ENCODE peak calls at places on chromosome 20, in nine cellular contexts. U is astrocyte of the cerebellum; Q is DND-41; R is astrocyte of the spinal cord; X is CD8-positive, alpha-beta T cell; V is heart right ventricle; Z is cardiac fibroblast; E is A673; D is neural progenitor cell. B is an unnamed sample.
A peak's percentile ranks its signal among the peaks of the same experiment; 100 is the strongest.

GRCh38 chr20:37279820-37280219 is 9.6 kb upstream of the MANBAL start:
- DNase-seq in U (no peak), Q (no peak), R (no peak), X (no peak), V (no peak), Z (no peak), E (no peak), D (no peak), B (no peak)

GRCh38 chr20:40578961-40579360 is 110.1 kb downstream of the MAFB start:
- DNase-seq in U (no peak), Q (no peak), R (no peak), X (no peak), V (no peak), Z (no peak), E (no peak), D (no peak), B (no peak)

GRCh38 chr20:41232971-41233926 is 84.3 kb downstream of the ZHX3 start:
- DNase-seq in U (peak; percentile 55), Q (no peak), R (peak; percentile 86), X (no peak), V (no peak), Z (peak; percentile 95), E (no peak), D (no peak), B (no peak)

GRCh38 chr20:828987-829386 is 4.5 kb upstream of the FAM110A start:
- DNase-seq in U (no peak), Q (no peak), R (no peak), X (peak; percentile 38), V (no peak), Z (no peak), E (no peak), D (no peak), B (no peak)

GRCh38 chr20:17859616-17860232 is 108.9 kb downstream of the SNX5 start:
- DNase-seq in U (no peak), Q (no peak), R (no peak), X (peak; percentile 59), V (peak; percentile 56), Z (no peak), E (no peak), D (no peak), B (no peak)

GRCh38 chr20:15831201-15831600 is 742.0 kb downstream of the KIF16B start:
- DNase-seq in U (no peak), Q (no peak), R (no peak), X (no peak), V (no peak), Z (no peak), E (no peak), D (no peak), B (no peak)

GRCh38 chr20:5848711-5849505 is 98.7 kb downstream of the SHLD1 start:
- DNase-seq in U (peak; percentile 65), Q (no peak), R (peak; percentile 70), X (no peak), V (no peak), Z (peak; percentile 64), E (no peak), D (no peak), B (no peak)

GRCh38 chr20:46293084-46293483 is 15.2 kb downstream of the CDH22 start:
- DNase-seq in U (peak; percentile 31), Q (peak; percentile 46), R (peak; percentile 38), X (no peak), V (no peak), Z (peak; percentile 63), E (peak; percentile 42), D (peak; percentile 92), B (no peak)

GRCh38 chr20:40195742-40196141 is 493.3 kb downstream of the MAFB start:
- DNase-seq in U (no peak), Q (no peak), R (no peak), X (no peak), V (no peak), Z (no peak), E (no peak), D (no peak), B (no peak)

GRCh38 chr20:35144694-35145093 is 2.4 kb downstream of the EDEM2 start:
- DNase-seq in U (no peak), Q (no peak), R (no peak), X (no peak), V (no peak), Z (no peak), E (no peak), D (no peak), B (no peak)

GRCh38 chr20:63517376-63518309 is 2.9 kb upstream of the PPDPF start:
- DNase-seq in U (no peak), Q (no peak), R (no peak), X (no peak), V (no peak), Z (no peak), E (no peak), D (peak; percentile 1), B (no peak)
- TF ChIP-seq CTCF in U (no peak), Q (no peak), R (no peak), X (no peak), V (no peak), Z (no peak), E (no peak), D (no peak), B (no peak)

DNA sequence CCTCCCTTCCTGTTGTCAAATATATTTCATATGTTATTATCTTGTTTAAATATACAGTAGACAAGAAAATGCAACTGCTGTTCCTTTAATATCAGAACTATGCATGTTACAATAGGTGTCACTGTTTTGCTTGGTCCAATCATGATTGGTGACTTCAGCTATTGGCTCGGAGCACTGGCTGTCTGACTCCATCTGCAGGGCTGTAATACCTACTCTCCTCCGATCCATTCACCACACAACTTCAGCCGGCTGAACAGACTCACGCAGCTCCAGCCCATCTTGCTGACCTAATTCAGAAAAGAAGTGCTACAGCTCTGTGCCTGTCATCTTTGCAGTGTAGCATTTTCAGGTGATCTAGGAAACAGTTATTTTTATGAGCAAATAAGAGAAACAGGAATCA is at the start of gene BTBD3:
- DNase-seq in U (peak; percentile 34), Q (no peak), R (peak; percentile 67), X (no peak), V (peak; percentile 83), Z (peak; percentile 78), E (no peak), D (peak; percentile 16), B (peak; percentile 9)
- H3K4me3 ChIP-seq in U (peak within 1 kb of the TSS; percentile 27), Q (no peak within 1 kb of the TSS), R (peak within 1 kb of the TSS; percentile 19), X (no peak within 1 kb of the TSS), V (peak within 1 kb of the TSS; percentile 4), Z (peak within 1 kb of the TSS; percentile 22), E (no peak within 1 kb of the TSS), D (no peak within 1 kb of the TSS), B (peak within 1 kb of the TSS; percentile 19)

GRCh38 chr20:9974324-9974723 is 60.5 kb upstream of the ANKEF1 start:
- DNase-seq in U (no peak), Q (no peak), R (no peak), X (no peak), V (no peak), Z (no peak), E (no peak), D (peak; percentile 24), B (no peak)
- TF ChIP-seq CTCF in U (no peak), Q (peak; percentile 21), R (no peak), X (no peak), V (no peak), Z (no peak), E (peak; percentile 32), D (peak; percentile 39), B (peak; percentile 23)

GRCh38 chr20:49624317-49624716 is 56.4 kb upstream of the PTGIS start:
- DNase-seq in U (no peak), Q (no peak), R (no peak), X (no peak), V (no peak), Z (no peak), E (no peak), D (no peak), B (no peak)
- H3K4me3 ChIP-seq in U (no peak overlapping the region), Q (no peak overlapping the region), R (no peak overlapping the region), X (no peak overlapping the region), V (no peak overlapping the region), Z (no peak overlapping the region), E (no peak overlapping the region), D (no peak overlapping the region), B (no peak overlapping the region)

DNA sequence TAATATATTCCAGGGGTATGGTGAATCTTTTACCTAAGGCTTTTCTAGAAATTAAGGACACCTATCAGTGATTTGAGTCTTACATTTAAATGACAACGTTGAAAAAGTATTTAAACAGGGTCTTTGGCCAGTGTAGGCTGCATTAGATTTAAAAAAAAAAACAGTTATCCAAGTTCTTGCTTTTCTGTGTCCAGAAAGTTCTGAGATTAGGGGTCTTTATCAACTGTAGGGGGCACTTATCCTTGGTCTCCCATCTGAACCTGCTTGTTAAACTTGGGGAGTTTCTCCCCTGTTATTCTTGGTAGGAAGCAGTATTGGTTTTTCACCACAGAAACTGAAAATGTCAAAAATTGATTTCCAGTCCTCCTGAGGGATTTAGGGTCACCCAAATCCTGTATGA is 155.9 kb upstream of the ZNF217 start:
- DNase-seq in U (no peak), Q (no peak), R (no peak), X (no peak), V (no peak), Z (no peak), E (no peak), D (no peak), B (no peak)
- TF ChIP-seq CTCF in U (no peak), Q (peak; percentile 2), R (no peak), X (no peak), V (no peak), Z (no peak), E (no peak), D (peak; percentile 17), B (no peak)

GRCh38 chr20:57627972-57628650 is 7.9 kb upstream of the ZBP1 start:
- DNase-seq in U (no peak), Q (peak; percentile 81), R (peak; percentile 41), X (peak; percentile 74), V (peak; percentile 76), Z (peak; percentile 77), E (peak; percentile 9), D (no peak), B (no peak)
- H3K4me3 ChIP-seq in U (no peak overlapping the region), Q (no peak overlapping the region), R (no peak overlapping the region), X (peak overlapping the region; percentile 44), V (no peak overlapping the region), Z (no peak overlapping the region), E (no peak overlapping the region), D (no peak overlapping the region), B (no peak overlapping the region)

DNA sequence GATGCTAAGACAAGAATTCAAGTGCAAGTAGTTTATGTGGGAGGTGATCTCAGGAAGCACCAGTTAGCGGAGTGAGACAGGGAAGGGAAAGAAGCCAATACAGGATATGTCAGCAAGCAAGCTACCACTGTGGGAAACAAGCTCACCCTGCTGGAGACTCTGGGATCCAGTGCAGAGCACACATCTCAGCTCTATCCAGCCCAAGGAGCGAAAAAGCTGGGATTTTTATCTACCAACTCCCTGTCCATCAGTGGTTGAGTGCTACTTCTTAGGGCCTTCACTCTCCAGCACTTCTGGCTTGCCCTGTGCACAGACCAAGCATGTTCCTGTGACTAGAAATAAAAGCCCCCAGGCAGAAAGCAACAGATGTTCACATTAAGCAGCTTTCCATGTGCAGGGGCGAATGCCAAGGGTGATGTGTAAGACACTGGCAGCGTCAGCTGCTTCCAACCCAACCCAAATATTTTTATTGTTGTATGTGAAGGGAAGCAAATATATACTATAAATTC is 10.8 kb upstream of the RNF24 start:
- DNase-seq in U (peak; percentile 40), Q (no peak), R (peak; percentile 69), X (peak; percentile 32), V (peak; percentile 47), Z (peak; percentile 81), E (peak; percentile 73), D (peak; percentile 26), B (no peak)
- TF ChIP-seq CTCF in U (peak; percentile 66), Q (peak; percentile 43), R (peak; percentile 59), X (no peak), V (peak; percentile 35), Z (peak; percentile 68), E (peak; percentile 52), D (peak; percentile 10), B (peak; percentile 56)

B was measured in epithelial cell of proximal tubule.